ENCODE peak calls at places on chromosomes 7 and 10, in seven cellular contexts. R is left ventricle myocardium inferior; U is aorta; L is mucosa of gallbladder; P is GM13977; I is CD4-positive, alpha-beta memory T cell; T is NCI-H1436. B is an unnamed sample.

GRCh38 chr7:25669954-25670841 is 441.9 kb upstream of the NPVF start:
- DNase-seq in P (no peak), R (peak; percentile 23), L (peak; percentile 25), U (no peak), T (no peak), I (no peak), B (no peak)

GRCh38 chr10:117686606-117687005 is 144.1 kb downstream of the EMX2 start:
- DNase-seq in P (no peak), L (no peak), I (no peak), R (no peak), U (no peak), T (no peak), B (no peak)

GRCh38 chr10:49222170-49222569 is 34.0 kb upstream of the TMEM273 start:
- DNase-seq in I (no peak), U (no peak), P (no peak), R (no peak), L (no peak), T (no peak), B (no peak)

GRCh38 chr10:91887075-91887899 is 22.0 kb downstream of the FGFBP3 start:
- DNase-seq in P (peak; percentile 67), R (no peak), L (no peak), I (peak; percentile 10), T (peak; percentile 18), U (peak; percentile 58), B (no peak)

GRCh38 chr10:33234779-33235178 is 99.7 kb downstream of the NRP1 start:
- DNase-seq in I (no peak), U (peak; percentile 59), P (no peak), R (no peak), L (no peak), T (no peak), B (no peak)

GRCh38 chr10:72659694-72660093 is 32.2 kb upstream of the MCU start:
- DNase-seq in L (no peak), T (no peak), P (no peak), I (no peak), U (no peak), R (no peak), B (no peak)

GRCh38 chr7:140010194-140010895 is 52.4 kb downstream of the PARP12 start:
- DNase-seq in R (no peak), P (no peak), L (no peak), I (no peak), T (no peak), U (no peak), B (no peak)

GRCh38 chr10:126012485-126012884 is 116.1 kb downstream of the FANK1 start:
- DNase-seq in U (no peak), R (no peak), T (no peak), L (no peak), I (no peak), P (no peak), B (no peak)

GRCh38 chr10:18659784-18660561 is 742 bp downstream of the ARL5B start:
- DNase-seq in T (no peak), P (peak; percentile 27), U (no peak), L (peak; percentile 72), R (no peak), I (peak; percentile 42), B (no peak)

GRCh38 chr7:5143935-5144903 is 45.8 kb upstream of the WIPI2 start:
- DNase-seq in P (peak; percentile 92), L (peak; percentile 12), T (no peak), I (peak; percentile 90), R (no peak), U (peak; percentile 49), B (no peak)

GRCh38 chr10:129848571-129849451 is 115.3 kb downstream of the EBF3 start:
- DNase-seq in U (no peak), I (no peak), R (no peak), T (peak; percentile 80), P (no peak), L (no peak), B (no peak)

GRCh38 chr10:94075521-94075920 is 81.8 kb downstream of the PLCE1 start:
- DNase-seq in T (no peak), R (no peak), U (no peak), L (no peak), P (no peak), I (no peak), B (no peak)

GRCh38 chr10:100873081-100873824 is 39.5 kb upstream of the SLF2 start:
- DNase-seq in U (no peak), T (no peak), P (no peak), I (no peak), L (no peak), R (no peak), B (no peak)

GRCh38 chr7:1028775-1029636 is 15.3 kb upstream of the GPR146 start:
- DNase-seq in L (peak; percentile 90), P (peak; percentile 91), R (peak; percentile 81), U (peak; percentile 93), I (peak; percentile 50), T (peak; percentile 26), B (no peak)

GRCh38 chr7:20152057-20152456 is 65.1 kb downstream of the MACC1 start:
- DNase-seq in R (no peak), P (no peak), U (no peak), I (no peak), L (no peak), T (no peak), B (no peak)

GRCh38 chr7:156153590-156153989 is 341.3 kb upstream of the SHH start:
- DNase-seq in P (no peak), R (no peak), L (no peak), U (no peak), T (no peak), I (no peak), B (no peak)

B was measured in DND-41.